ENCODE peak calls at places on chromosomes 4 and X, in eight cellular contexts. E is uterus, O is endothelial cell of umbilical vein, C is upper lobe of right lung, P is GM12865, Y is psoas muscle, A is heart right ventricle, J is stomach. T is an unnamed sample.
A peak's percentile ranks its signal among the peaks of the same experiment; 100 is the strongest.

GRCh38 chr4:139851639-139852038 is 186.0 kb downstream of the MGST2 start:
- DNase-seq in Y (no peak), P (no peak), A (no peak), C (no peak), J (no peak), E (no peak), O (no peak), T (no peak)

GRCh38 chr4:176302283-176303275 is 17.2 kb upstream of the SPCS3 start:
- DNase-seq in E (no peak), J (no peak), A (no peak), Y (no peak), C (no peak), P (no peak), O (no peak), T (peak; percentile 79)

GRCh38 chr4:102429553-102429952 is 71.6 kb upstream of the NFKB1 start:
- DNase-seq in A (no peak), E (no peak), C (no peak), P (no peak), O (no peak), J (no peak), Y (no peak), T (peak; percentile 72)

GRCh38 chrX:13689519-13690211 is 737 bp downstream of the RAB9A start:
- DNase-seq in E (no peak), J (no peak), A (no peak), C (no peak), P (no peak), O (peak; percentile 52), Y (no peak), T (peak; percentile 15)

GRCh38 chr4:113065629-113066028 is 16.2 kb downstream of the ANK2 start:
- DNase-seq in E (no peak), Y (no peak), A (no peak), P (no peak), C (no peak), J (no peak), O (no peak), T (no peak)

GRCh38 chrX:135596495-135596894 is 76.0 kb downstream of the INTS6L start:
- DNase-seq in O (peak; percentile 1), C (peak; percentile 63), J (peak; percentile 40), Y (no peak), P (peak; percentile 27), A (peak; percentile 34), E (no peak), T (peak; percentile 11)

GRCh38 chr4:72743078-72743477 is 174.1 kb upstream of the ADAMTS3 start:
- DNase-seq in A (no peak), J (no peak), E (no peak), C (no peak), O (no peak), Y (no peak), P (no peak), T (no peak)

GRCh38 chr4:188171551-188171950 is 32.3 kb downstream of the TRIML1 start:
- DNase-seq in O (no peak), C (no peak), J (no peak), A (no peak), Y (no peak), E (no peak), P (no peak), T (no peak)

GRCh38 chr4:144582975-144583374 is 63.0 kb upstream of the HHIP start:
- DNase-seq in J (no peak), E (no peak), O (peak; percentile 65), C (no peak), P (no peak), Y (no peak), A (no peak), T (no peak)

GRCh38 chrX:17028381-17028780 is 81.9 kb downstream of the REPS2 start:
- DNase-seq in Y (no peak), P (no peak), J (no peak), C (no peak), O (no peak), E (no peak), A (no peak), T (no peak)

GRCh38 chr4:123260429-123261052 is 136.1 kb upstream of the SPRY1 start:
- DNase-seq in E (no peak), O (no peak), A (no peak), C (no peak), Y (no peak), P (no peak), J (no peak), T (no peak)

GRCh38 chrX:15714529-15714928 is 23.5 kb upstream of the CA5B start:
- DNase-seq in C (no peak), P (no peak), Y (peak; percentile 66), J (no peak), E (no peak), A (peak; percentile 30), O (peak; percentile 57), T (no peak)

GRCh38 chr4:132530846-132531245 is 618.2 kb upstream of the PCDH10 start:
- DNase-seq in C (no peak), E (no peak), J (no peak), A (no peak), P (no peak), O (no peak), Y (no peak), T (no peak)

GRCh38 chr4:181077416-181077815 is 1165.8 kb upstream of the TENM3 start:
- DNase-seq in O (no peak), A (no peak), P (no peak), E (no peak), J (no peak), C (no peak), Y (no peak), T (no peak)

GRCh38 chr4:107392951-107393350 is 327.1 kb downstream of the PAPSS1 start:
- DNase-seq in C (no peak), P (peak; percentile 4), Y (peak; percentile 66), A (no peak), J (no peak), E (peak; percentile 20), O (no peak), T (peak; percentile 83)
- H3K4me3 ChIP-seq in C (no peak overlapping the region), P (no peak overlapping the region), Y (no peak overlapping the region), A (no peak overlapping the region), J (no peak overlapping the region), E (peak overlapping the region; percentile 19), O (no peak overlapping the region), T (no peak overlapping the region)

GRCh38 chr4:186787536-186787935 is 63.9 kb upstream of the FAT1 start:
- DNase-seq in J (no peak), Y (no peak), O (no peak), E (no peak), A (no peak), P (no peak), C (no peak), T (no peak)

GRCh38 chr4:186790630-186791029 is 67.0 kb upstream of the FAT1 start:
- DNase-seq in O (no peak), C (no peak), Y (no peak), A (no peak), E (no peak), P (no peak), J (no peak), T (peak; percentile 17)

GRCh38 chr4:186789671-186790070 is 66.0 kb upstream of the FAT1 start:
- DNase-seq in J (no peak), P (no peak), Y (no peak), O (no peak), E (no peak), C (no peak), A (no peak), T (peak; percentile 29)

GRCh38 chr4:186792994-186793393 is 69.3 kb upstream of the FAT1 start:
- DNase-seq in Y (no peak), J (no peak), E (no peak), A (no peak), P (no peak), O (no peak), C (no peak), T (peak; percentile 82)
- TF ChIP-seq CTCF in Y (no peak), J (no peak), E (no peak), A (no peak), P (no peak), O (no peak), C (no peak), T (peak; percentile 14)

GRCh38 chr4:10114607-10115006 is 2.0 kb downstream of the WDR1 start:
- DNase-seq in E (no peak), A (no peak), O (no peak), Y (no peak), J (no peak), P (no peak), C (no peak), T (no peak)
- H3K4me3 ChIP-seq in E (peak overlapping the region; percentile 82), A (peak overlapping the region; percentile 81), O (peak overlapping the region; percentile 60), Y (peak overlapping the region; percentile 90), J (peak overlapping the region; percentile 70), P (peak overlapping the region; percentile 57), C (peak overlapping the region; percentile 85), T (peak overlapping the region; percentile 82)

GRCh38 chr4:143089291-143089690 is 95.4 kb upstream of the USP38 start:
- DNase-seq in J (no peak), Y (no peak), C (no peak), A (no peak), O (no peak), E (no peak), P (no peak), T (no peak)

GRCh38 chr4:143085224-143085623 is 99.5 kb upstream of the USP38 start:
- DNase-seq in E (no peak), Y (no peak), P (no peak), C (no peak), O (peak; percentile 2), A (no peak), J (no peak), T (peak; percentile 5)

GRCh38 chr4:143085644-143086043 is 99.1 kb upstream of the USP38 start:
- DNase-seq in A (no peak), P (no peak), J (no peak), Y (no peak), O (no peak), C (no peak), E (no peak), T (no peak)

GRCh38 chr4:143091862-143092261 is 92.9 kb upstream of the USP38 start:
- DNase-seq in A (no peak), O (no peak), Y (no peak), J (no peak), P (no peak), C (no peak), E (no peak), T (no peak)

GRCh38 chr4:143089847-143090246 is 94.9 kb upstream of the USP38 start:
- DNase-seq in A (no peak), Y (no peak), C (no peak), P (no peak), E (no peak), O (no peak), J (no peak), T (no peak)
- TF ChIP-seq CTCF in A (no peak), Y (no peak), C (no peak), P (no peak), E (no peak), O (no peak), J (no peak), T (no peak)

GRCh38 chrX:790780-791360 is 160.3 kb downstream of the SHOX start:
- DNase-seq in C (no peak), P (no peak), A (no peak), O (no peak), J (no peak), E (no peak), Y (no peak), T (no peak)
- H3K4me3 ChIP-seq in C (no peak overlapping the region), P (no peak overlapping the region), A (no peak overlapping the region), O (no peak overlapping the region), J (no peak overlapping the region), E (no peak overlapping the region), Y (no peak overlapping the region), T (no peak overlapping the region)

DNA sequence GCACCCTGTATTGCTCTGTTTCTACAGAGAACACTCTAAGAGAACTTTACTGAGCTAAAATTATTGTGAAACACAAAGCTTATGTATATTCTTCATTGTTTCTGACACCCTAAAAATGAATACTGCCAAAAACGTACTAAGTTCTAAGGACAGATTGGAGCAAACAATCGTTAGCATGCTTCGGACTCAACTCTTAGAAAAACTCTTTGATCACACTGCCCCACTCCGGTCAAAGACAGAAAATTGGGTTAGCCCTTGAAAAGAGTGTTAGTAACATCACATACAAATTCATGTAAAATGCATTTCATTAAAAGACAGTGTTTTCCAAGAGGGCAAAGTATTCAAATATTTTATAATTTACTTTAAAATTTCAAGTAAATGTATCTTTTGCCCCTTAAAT is 177.4 kb downstream of the DCHS2 start:
- DNase-seq in O (no peak), P (peak; percentile 5), J (no peak), E (no peak), C (no peak), A (no peak), Y (no peak), T (peak; percentile 66)
- TF ChIP-seq CTCF in O (no peak), P (no peak), J (no peak), E (no peak), C (peak; percentile 39), A (no peak), Y (no peak), T (peak; percentile 68)